ENCODE peak calls at places on chromosome 12, in six cellular contexts. L, S, I, Y, X and N are unnamed samples.

GRCh38 chr12:16499617-16500016 is 106.3 kb downstream of the LMO3 start:
- DNase-seq in S (no peak), X (no peak), L (no peak), Y (no peak), I (no peak), N (no peak)

GRCh38 chr12:12872139-12872933 is 19.0 kb upstream of the GPRC5A start:
- DNase-seq in Y (peak; percentile 46), S (no peak), I (no peak), X (no peak), L (no peak), N (no peak)

GRCh38 chr12:76720068-76720467 is 43.8 kb upstream of the ZDHHC17 start:
- DNase-seq in S (no peak), Y (no peak), X (no peak), I (no peak), L (no peak), N (no peak)

GRCh38 chr12:117850048-117850447 is 118.7 kb downstream of the KSR2 start:
- DNase-seq in Y (peak; percentile 63), L (no peak), I (peak; percentile 37), S (peak; percentile 57), X (peak; percentile 80), N (peak; percentile 31)

GRCh38 chr12:45938566-45938965 is 51.8 kb downstream of the SCAF11 start:
- DNase-seq in X (no peak), L (no peak), Y (no peak), I (no peak), S (no peak), N (no peak)

GRCh38 chr12:75862692-75863471 is 168.7 kb downstream of the PHLDA1 start:
- DNase-seq in I (no peak), X (no peak), L (no peak), Y (peak; percentile 28), S (no peak), N (no peak)

GRCh38 chr12:27841392-27841882 is 61.4 kb upstream of the MANSC4 start:
- DNase-seq in X (no peak), L (no peak), S (no peak), Y (no peak), I (no peak), N (no peak)

GRCh38 chr12:26938660-26939185 is 453 bp downstream of the FGFR1OP2 start:
- DNase-seq in I (peak; percentile 10), Y (peak; percentile 35), L (no peak), X (no peak), S (no peak), N (no peak)

GRCh38 chr12:71216725-71217579 is 59.2 kb upstream of the TSPAN8 start:
- DNase-seq in S (no peak), Y (peak; percentile 28), I (no peak), X (peak; percentile 20), L (no peak), N (no peak)

GRCh38 chr12:2236501-2237294 is 183.9 kb downstream of the CACNA1C start:
- DNase-seq in Y (no peak), I (no peak), X (no peak), L (no peak), S (no peak), N (no peak)

GRCh38 chr12:63917864-63918742 is 73.6 kb downstream of the SRGAP1 start:
- DNase-seq in Y (peak; percentile 92), L (peak; percentile 41), S (no peak), I (no peak), X (no peak), N (no peak)

GRCh38 chr12:102682698-102683289 is 202.4 kb upstream of the IGF1 start:
- DNase-seq in Y (no peak), X (no peak), S (no peak), I (no peak), L (no peak), N (no peak)
- TF ChIP-seq TAF1 in Y (no peak), X (no peak), S (no peak), I (no peak), L (no peak), N (no peak)

GRCh38 chr12:57592551-57593165 is 1.7 kb downstream of the PIP4K2C start:
- DNase-seq in L (no peak), S (no peak), I (no peak), X (no peak), Y (no peak), N (no peak)

GRCh38 chr12:57590536-57590891 is 478 bp upstream of the PIP4K2C start:
- DNase-seq in Y (no peak), L (no peak), S (no peak), X (no peak), I (no peak), N (no peak)

GRCh38 chr12:57593187-57593586 is 2.2 kb downstream of the PIP4K2C start:
- DNase-seq in L (no peak), I (no peak), Y (no peak), S (no peak), X (no peak), N (no peak)

GRCh38 chr12:57591567-57592325 is 754 bp downstream of the PIP4K2C start:
- DNase-seq in S (peak; percentile 47), Y (no peak), I (no peak), L (no peak), X (peak; percentile 48), N (no peak)

GRCh38 chr12:57590892-57591566 is at the start of gene PIP4K2C:
- DNase-seq in X (peak; percentile 96), I (peak; percentile 95), S (peak; percentile 90), Y (peak; percentile 77), L (peak; percentile 44), N (peak; percentile 96)
- TF ChIP-seq POLR2AphosphoS5 in X (peak; percentile 65), I (peak; percentile 63), S (peak; percentile 58), Y (peak; percentile 74), L (peak; percentile 88), N (peak; percentile 86)

DNA sequence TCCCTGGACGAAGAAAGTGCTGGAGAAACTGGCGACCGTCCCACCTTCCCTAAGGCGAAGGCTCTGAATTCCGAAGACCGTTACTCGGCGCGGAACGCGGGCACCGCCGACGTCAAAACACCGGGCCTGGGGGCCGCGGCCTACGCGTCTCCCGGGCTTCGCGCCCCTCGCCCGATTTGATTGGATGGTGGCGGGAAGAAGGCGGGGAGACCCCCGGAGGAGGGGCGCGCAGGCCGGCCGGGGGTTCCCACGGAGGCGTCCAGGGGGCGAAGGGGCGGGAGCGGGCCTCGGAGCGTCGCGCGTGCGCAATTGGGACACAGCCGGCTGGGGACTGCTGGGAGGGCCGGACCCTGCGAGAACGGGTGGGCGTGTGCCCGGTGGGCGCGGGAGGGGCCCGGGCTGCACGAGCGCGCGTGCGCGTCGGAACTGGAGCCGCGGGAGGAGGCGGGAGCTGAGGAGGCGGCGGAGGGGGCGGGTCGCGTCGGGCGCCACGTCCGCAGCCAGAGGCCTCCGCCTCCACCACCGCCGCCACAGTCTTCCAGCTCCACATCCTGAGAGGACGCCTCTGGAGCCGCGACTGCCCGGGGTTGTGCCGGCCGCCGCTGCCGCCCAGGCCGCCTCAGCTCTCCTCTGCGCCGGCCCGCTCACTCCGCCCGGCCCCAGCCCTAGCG is at the start of gene TMEM263:
- DNase-seq in S (peak; percentile 93), I (peak; percentile 84), X (peak; percentile 95), Y (peak; percentile 91), L (peak; percentile 83), N (peak; percentile 86)
- TF ChIP-seq POLR2A in S (peak; percentile 11), I (peak; percentile 83), X (peak; percentile 81), Y (peak; percentile 81), L (peak; percentile 95), N (peak; percentile 74)

DNA sequence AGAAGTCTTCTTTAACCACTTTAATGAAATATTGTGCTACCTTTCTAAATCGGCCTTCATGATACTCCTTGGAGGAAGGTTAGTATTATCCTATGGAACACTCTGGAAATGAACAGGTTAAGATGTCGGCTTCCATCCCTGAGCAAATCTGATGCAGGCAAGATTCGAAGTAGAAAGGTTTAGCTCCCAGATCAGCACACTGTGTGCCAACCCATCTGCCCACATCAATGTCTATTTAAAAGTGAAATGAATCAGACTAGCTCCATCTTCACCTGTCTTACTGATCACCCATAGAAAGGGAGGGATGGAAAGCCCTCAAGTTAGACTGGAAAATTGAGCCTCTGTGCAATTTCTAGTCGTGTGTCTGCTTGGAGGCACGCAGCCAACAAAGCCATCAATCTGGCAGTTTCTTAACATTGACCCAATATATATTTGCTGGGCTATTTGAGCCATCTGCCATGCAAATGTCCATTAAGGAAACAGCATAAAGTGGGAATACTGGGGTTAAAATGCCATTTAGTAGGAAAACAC is 506.1 kb downstream of the RMST start:
- DNase-seq in S (no peak), I (no peak), X (no peak), L (no peak), Y (no peak), N (no peak)
- TF ChIP-seq TAF1 in S (no peak), I (no peak), X (no peak), L (no peak), Y (no peak), N (no peak)

DNA sequence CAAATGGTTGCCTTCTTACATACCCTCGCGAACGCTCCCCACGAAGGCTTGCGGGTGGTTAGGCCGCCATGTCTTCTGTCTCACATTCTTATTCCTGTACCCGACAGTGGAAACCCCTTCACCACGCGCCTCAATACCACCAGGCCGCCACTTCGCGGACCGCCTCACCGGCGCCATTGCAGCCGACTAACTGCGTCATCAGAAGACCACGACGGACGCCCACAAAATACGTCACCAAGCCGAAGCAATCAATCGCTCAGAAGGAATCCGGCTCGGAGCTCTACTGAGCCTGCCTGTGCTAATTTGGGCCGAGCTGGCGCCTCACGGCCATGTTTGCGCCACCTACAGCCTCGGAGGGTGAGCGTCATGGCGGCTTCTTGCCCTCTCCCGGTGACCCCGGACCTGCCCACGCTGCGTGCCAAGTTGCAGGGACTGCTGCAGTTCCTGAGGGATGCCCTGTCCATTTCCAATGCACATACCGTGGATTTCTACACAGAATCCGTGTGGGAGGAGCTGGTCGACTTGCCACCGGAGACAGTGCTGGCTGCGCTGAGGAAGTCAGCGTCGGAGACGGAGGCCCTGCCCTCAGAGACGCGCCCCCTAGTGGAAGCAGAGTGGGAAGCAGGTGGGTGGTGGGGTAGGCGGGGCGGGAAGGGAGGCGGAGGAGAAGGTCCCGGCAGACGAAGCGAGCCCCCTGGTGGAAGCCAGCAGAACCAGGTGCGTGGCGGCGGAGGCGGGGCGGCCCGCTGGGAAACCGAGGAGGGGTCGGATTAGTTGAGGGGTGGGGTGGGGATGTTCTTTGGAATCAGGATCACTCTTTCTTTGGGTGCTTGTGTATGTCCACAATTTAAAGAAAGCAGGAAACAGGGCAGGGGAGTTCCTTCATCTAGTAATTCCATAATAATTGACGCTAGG is at the start of the genes CCDC59 and METTL25:
- DNase-seq in X (peak; percentile 86), S (peak; percentile 98), L (peak; percentile 90), I (peak; percentile 72), Y (peak; percentile 95), N (peak; percentile 74)
- TF ChIP-seq POLR2AphosphoS5 in X (peak; percentile 88), S (peak; percentile 99), L (peak; percentile 96), I (peak; percentile 97), Y (peak; percentile 90), N (peak; percentile 96)

GRCh38 chr12:54331-54730 is 12.2 kb upstream of the IQSEC3 start:
- DNase-seq in X (no peak), S (no peak), I (no peak), Y (no peak), L (no peak), N (no peak)

GRCh38 chr12:54750-55535 is 11.6 kb upstream of the IQSEC3 start:
- DNase-seq in L (no peak), S (no peak), X (peak; percentile 23), Y (no peak), I (no peak), N (no peak)

GRCh38 chr12:56683-57346 is 9.8 kb upstream of the IQSEC3 start:
- DNase-seq in L (no peak), X (peak; percentile 12), I (no peak), Y (no peak), S (no peak), N (no peak)

GRCh38 chr12:53735-54095 is 12.9 kb upstream of the IQSEC3 start:
- DNase-seq in Y (no peak), I (no peak), L (no peak), X (no peak), S (no peak), N (no peak)

GRCh38 chr12:53023-53734 is 13.4 kb upstream of the IQSEC3 start:
- DNase-seq in S (no peak), X (no peak), L (no peak), I (no peak), Y (no peak), N (no peak)
- TF ChIP-seq POLR2A in S (no peak), X (no peak), L (no peak), I (no peak), Y (no peak), N (no peak)